ENCODE peak calls at places on chromosomes 13 and 19, in seven cellular contexts. V, A, N, C, H, G and P are unnamed samples. For H3K4me1, the result is how much of the 10 kb centered on the place peaks cover.

GRCh38 chr13:48571121-48571901 is 38.4 kb upstream of the RCBTB2 start:
- DNase-seq in V (no peak), A (no peak), N (no peak), C (no peak), H (no peak), G (no peak), P (no peak)

GRCh38 chr13:44734204-44734707 is 158.1 kb upstream of the TSC22D1 start:
- DNase-seq in V (no peak), A (no peak), N (peak), C (peak), H (no peak), G (no peak), P (no peak)

GRCh38 chr13:91142572-91142971 is 204.9 kb upstream of the MIR17HG start:
- DNase-seq in V (no peak), A (no peak), N (no peak), C (no peak), H (no peak), G (no peak), P (peak)

GRCh38 chr13:57582032-57582431 is 49.5 kb upstream of the PCDH17 start:
- DNase-seq in V (no peak), A (no peak), N (no peak), C (peak), H (no peak), G (no peak), P (peak)

GRCh38 chr19:38842439-38843174 is 7.2 kb downstream of the HNRNPL start:
- DNase-seq in V (no peak), A (no peak), N (no peak), C (no peak), H (no peak), G (peak), P (no peak)

GRCh38 chr19:756232-756631 is 5.3 kb downstream of the MISP start:
- DNase-seq in V (no peak), A (no peak), N (no peak), C (no peak), H (no peak), G (no peak), P (peak)

GRCh38 chr19:48746738-48747575 is at the start of gene IZUMO1:
- DNase-seq in V (peak), A (peak), N (no peak), C (no peak), H (peak), G (peak), P (no peak)

GRCh38 chr19:4972509-4973230 is 3.8 kb downstream of the KDM4B start:
- DNase-seq in V (no peak), A (no peak), N (no peak), C (peak), H (no peak), G (no peak), P (no peak)

GRCh38 chr13:64186503-64186902 is 2770.9 kb upstream of the PCDH20 start:
- DNase-seq in V (no peak), A (no peak), N (no peak), C (no peak), H (no peak), G (no peak), P (no peak)

GRCh38 chr19:8571006-8571411 is 6.2 kb downstream of the MYO1F start:
- DNase-seq in V (peak), A (no peak), N (no peak), C (peak), H (no peak), G (no peak), P (no peak)

GRCh38 chr13:112740502-112741131 is 50.8 kb downstream of the ATP11A start:
- DNase-seq in V (peak), A (no peak), N (no peak), C (no peak), H (peak), G (peak), P (no peak)

GRCh38 chr13:106917024-106917491 is 349.1 kb upstream of the ARGLU1 start:
- DNase-seq in V (no peak), A (no peak), N (no peak), C (no peak), H (no peak), G (peak), P (no peak)

GRCh38 chr19:51544038-51544437 is 12.6 kb upstream of the SIGLEC6 start:
- DNase-seq in V (no peak), A (no peak), N (no peak), C (no peak), H (no peak), G (no peak), P (no peak)

GRCh38 chr13:32846020-32846451 is 170.2 kb upstream of the KL start:
- DNase-seq in V (no peak), A (no peak), N (no peak), C (no peak), H (no peak), G (no peak), P (no peak)

GRCh38 chr13:103358245-103358932 is 292.2 kb upstream of the SLC10A2 start:
- DNase-seq in V (peak), A (no peak), N (no peak), C (no peak), H (no peak), G (no peak), P (peak)

GRCh38 chr13:47588676-47589075 is 412.4 kb downstream of the SUCLA2 start:
- DNase-seq in V (no peak), A (no peak), N (no peak), C (no peak), H (no peak), G (no peak), P (no peak)

GRCh38 chr13:113001251-113002140 is 32.5 kb downstream of the MCF2L start:
- DNase-seq in V (peak), A (no peak), N (peak), C (no peak), H (no peak), G (peak), P (peak)

GRCh38 chr13:91148098-91148497 is 199.4 kb upstream of the MIR17HG start:
- DNase-seq in V (no peak), A (no peak), N (no peak), C (no peak), H (no peak), G (no peak), P (no peak)

GRCh38 chr13:97235549-97236206 is 13.5 kb downstream of the MBNL2 start:
- DNase-seq in V (peak), A (no peak), N (no peak), C (no peak), H (no peak), G (peak), P (no peak)

GRCh38 chr19:3690551-3691371 is 9.5 kb downstream of the PIP5K1C start:
- DNase-seq in V (no peak), A (no peak), N (no peak), C (peak), H (no peak), G (no peak), P (no peak)

GRCh38 chr13:54194233-54195024 is 1165.8 kb downstream of the OLFM4 start:
- DNase-seq in V (no peak), A (no peak), N (no peak), C (no peak), H (no peak), G (no peak), P (no peak)

GRCh38 chr13:24027494-24027893 is 130.2 kb upstream of the C1QTNF9B start:
- DNase-seq in V (no peak), A (no peak), N (no peak), C (no peak), H (no peak), G (no peak), P (no peak)

GRCh38 chr19:49140951-49141350 is 14.2 kb downstream of the HRC start:
- DNase-seq in V (no peak), A (no peak), N (no peak), C (no peak), H (no peak), G (no peak), P (no peak)

GRCh38 chr19:15320118-15320517 is 12.2 kb downstream of the BRD4 start:
- DNase-seq in V (no peak), A (no peak), N (no peak), C (no peak), H (no peak), G (no peak), P (no peak)

GRCh38 chr19:38184815-38185214 is 39.2 kb downstream of the DPF1 start:
- DNase-seq in V (no peak), A (no peak), N (no peak), C (no peak), H (no peak), G (no peak), P (no peak)

GRCh38 chr13:45833663-45834062 is 17.9 kb downstream of the SIAH3 start:
- DNase-seq in V (no peak), A (no peak), N (peak), C (no peak), H (no peak), G (no peak), P (no peak)

GRCh38 chr13:23430664-23431063 is 2.8 kb downstream of the SACS start:
- DNase-seq in V (no peak), A (no peak), N (no peak), C (no peak), H (no peak), G (no peak), P (no peak)

GRCh38 chr13:46119883-46120614 is 15.2 kb upstream of the CPB2 start:
- DNase-seq in V (no peak), A (no peak), N (no peak), C (no peak), H (no peak), G (no peak), P (no peak)

GRCh38 chr19:1847684-1848398 is 442 bp downstream of the REXO1 start:
- DNase-seq in V (peak), A (no peak), N (no peak), C (peak), H (peak), G (peak), P (peak)

GRCh38 chr19:44757735-44758505 is 9.4 kb downstream of the BCL3 start:
- DNase-seq in V (no peak), A (no peak), N (no peak), C (peak), H (peak), G (peak), P (no peak)

GRCh38 chr13:47250141-47250540 is 353.3 kb upstream of the HTR2A start:
- DNase-seq in V (no peak), A (no peak), N (no peak), C (no peak), H (no peak), G (no peak), P (no peak)

GRCh38 chr19:40556953-40557530 is 19.6 kb upstream of the SHKBP1 start:
- DNase-seq in V (no peak), A (no peak), N (no peak), C (peak), H (no peak), G (no peak), P (no peak)

GRCh38 chr13:32330438-32330837 is 15.1 kb downstream of the BRCA2 start:
- DNase-seq in V (no peak), A (no peak), N (no peak), C (no peak), H (no peak), G (no peak), P (no peak)

GRCh38 chr13:20525601-20526544 is at the start of gene CRYL1:
- DNase-seq in V (peak), A (peak), N (no peak), C (peak), H (peak), G (peak), P (peak)

GRCh38 chr13:76822691-76823267 is 63.4 kb downstream of the KCTD12 start:
- DNase-seq in V (no peak), A (no peak), N (no peak), C (no peak), H (no peak), G (peak), P (no peak)
- TF ChIP-seq CTCF in V (peak), A (peak), N (no peak), C (no peak), H (peak), G (peak), P (no peak)

GRCh38 chr13:75723927-75724326 is 87.8 kb downstream of the LMO7 start:
- DNase-seq in V (no peak), A (no peak), N (no peak), C (no peak), H (no peak), G (no peak), P (no peak)
- H3K4me3 ChIP-seq in V (no peak), A (no peak), N (no peak), C (no peak), H (no peak), G (no peak), P (no peak)

GRCh38 chr19:6090634-6091033 is 19.7 kb downstream of the RFX2 start:
- DNase-seq in V (no peak), A (no peak), N (no peak), C (no peak), H (no peak), G (no peak), P (no peak)
- H3K4me1 ChIP-seq in V (under half), A (under half), N (under half), C (under half), H (half or more), G (under half), P (under half)

GRCh38 chr19:31461814-31462539 is 112.7 kb upstream of the TSHZ3 start:
- DNase-seq in V (no peak), A (no peak), N (no peak), C (no peak), H (no peak), G (no peak), P (no peak)
- TF ChIP-seq CTCF in V (no peak), A (no peak), N (no peak), C (no peak), H (no peak), G (no peak), P (peak)

DNA sequence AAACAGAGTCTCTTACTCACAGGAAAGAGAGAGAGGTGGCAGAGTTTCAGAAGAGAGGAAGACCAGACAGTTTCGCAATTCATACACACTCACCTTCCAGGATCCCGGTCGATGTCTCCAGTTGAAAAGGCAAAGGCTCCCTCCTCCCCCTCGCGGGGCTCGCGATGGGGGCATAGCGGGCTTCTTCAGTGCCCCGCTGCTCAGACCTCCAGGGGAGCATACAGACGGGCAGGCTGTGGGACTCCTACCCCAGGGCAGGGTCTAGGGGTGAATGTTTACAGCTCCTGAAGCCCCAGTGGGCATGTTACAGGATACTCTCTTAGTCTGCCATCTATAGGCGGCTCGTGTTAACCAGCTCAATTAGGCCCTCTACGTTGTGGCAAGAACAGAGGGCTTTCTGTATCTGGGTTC is 139.2 kb downstream of the SLITRK5 start:
- DNase-seq in V (no peak), A (no peak), N (no peak), C (no peak), H (no peak), G (peak), P (peak)
- H3K4me3 ChIP-seq in V (no peak), A (no peak), N (no peak), C (no peak), H (no peak), G (no peak), P (no peak)

GRCh38 chr13:40605573-40605972 is 60.9 kb downstream of the FOXO1 start:
- DNase-seq in V (no peak), A (no peak), N (no peak), C (no peak), H (no peak), G (no peak), P (no peak)
- H3K4me1 ChIP-seq in V (under half), A (under half), N (under half), C (under half), H (under half), G (under half), P (under half)